ENCODE peak calls at places on chromosome 18, in eight cellular contexts. One of them, this sample, is unnamed.

GRCh38 chr18:2895391-2895790 is 48.6 kb downstream of the EMILIN2 start:
- DNase-seq in NB4: no peak
- DNase-seq in MM.1S: no peak
- DNase-seq in AG10803: no peak
- DNase-seq in esophagus squamous epithelium: no peak
- DNase-seq in adrenal gland: no peak
- DNase-seq in heart left ventricle: no peak
- DNase-seq in HCT116: no peak
- DNase-seq in this sample: no peak

GRCh38 chr18:75462178-75462832 is 34.8 kb upstream of the SMIM21 start:
- DNase-seq in NB4: no peak
- DNase-seq in MM.1S: no peak
- DNase-seq in AG10803: no peak
- DNase-seq in esophagus squamous epithelium: no peak
- DNase-seq in adrenal gland: no peak
- DNase-seq in heart left ventricle: no peak
- DNase-seq in HCT116: no peak
- DNase-seq in this sample: no peak

GRCh38 chr18:43935051-43935412 is 657.7 kb upstream of the SYT4 start:
- DNase-seq in NB4: no peak
- DNase-seq in MM.1S: no peak
- DNase-seq in AG10803: peak; percentile 74
- DNase-seq in esophagus squamous epithelium: no peak
- DNase-seq in adrenal gland: no peak
- DNase-seq in heart left ventricle: no peak
- DNase-seq in HCT116: no peak
- DNase-seq in this sample: peak; percentile 87

GRCh38 chr18:42025491-42025890 is 70.5 kb downstream of the PIK3C3 start:
- DNase-seq in NB4: no peak
- DNase-seq in MM.1S: no peak
- DNase-seq in AG10803: no peak
- DNase-seq in esophagus squamous epithelium: no peak
- DNase-seq in adrenal gland: no peak
- DNase-seq in heart left ventricle: no peak
- DNase-seq in HCT116: no peak
- DNase-seq in this sample: no peak

GRCh38 chr18:35662293-35663062 is 80.9 kb downstream of the GALNT1 start:
- DNase-seq in NB4: no peak
- DNase-seq in MM.1S: peak; percentile 53
- DNase-seq in AG10803: no peak
- DNase-seq in esophagus squamous epithelium: no peak
- DNase-seq in adrenal gland: no peak
- DNase-seq in heart left ventricle: no peak
- DNase-seq in HCT116: no peak
- DNase-seq in this sample: no peak

GRCh38 chr18:28078298-28078697 is 98.6 kb downstream of the CDH2 start:
- DNase-seq in NB4: no peak
- DNase-seq in MM.1S: no peak
- DNase-seq in AG10803: no peak
- DNase-seq in esophagus squamous epithelium: no peak
- DNase-seq in adrenal gland: no peak
- DNase-seq in heart left ventricle: no peak
- DNase-seq in HCT116: no peak
- DNase-seq in this sample: no peak

GRCh38 chr18:50401888-50402287 is 27.0 kb downstream of the SKA1 start:
- DNase-seq in NB4: no peak
- DNase-seq in MM.1S: no peak
- DNase-seq in AG10803: peak; percentile 13
- DNase-seq in esophagus squamous epithelium: no peak
- DNase-seq in adrenal gland: peak; percentile 95
- DNase-seq in heart left ventricle: peak; percentile 47
- DNase-seq in HCT116: no peak
- DNase-seq in this sample: no peak

GRCh38 chr18:3604626-3605408 is 154.8 kb downstream of the TGIF1 start:
- DNase-seq in NB4: peak; percentile 94
- DNase-seq in MM.1S: peak; percentile 80
- DNase-seq in AG10803: peak; percentile 99
- DNase-seq in esophagus squamous epithelium: no peak
- DNase-seq in adrenal gland: no peak
- DNase-seq in heart left ventricle: no peak
- DNase-seq in HCT116: no peak
- DNase-seq in this sample: peak; percentile 99

GRCh38 chr18:36314754-36315153 is 17.2 kb downstream of the FHOD3 start:
- DNase-seq in NB4: no peak
- DNase-seq in MM.1S: no peak
- DNase-seq in AG10803: peak; percentile 93
- DNase-seq in esophagus squamous epithelium: no peak
- DNase-seq in adrenal gland: no peak
- DNase-seq in heart left ventricle: no peak
- DNase-seq in HCT116: no peak
- DNase-seq in this sample: peak; percentile 70

GRCh38 chr18:51253476-51253875 is 56.0 kb upstream of the MEX3C start:
- DNase-seq in NB4: no peak
- DNase-seq in MM.1S: no peak
- DNase-seq in AG10803: no peak
- DNase-seq in esophagus squamous epithelium: no peak
- DNase-seq in adrenal gland: no peak
- DNase-seq in heart left ventricle: no peak
- DNase-seq in HCT116: no peak
- DNase-seq in this sample: no peak

GRCh38 chr18:76751538-76751890 is 70.8 kb upstream of the ZNF236 start:
- DNase-seq in NB4: no peak
- DNase-seq in MM.1S: no peak
- DNase-seq in AG10803: no peak
- DNase-seq in esophagus squamous epithelium: no peak
- DNase-seq in adrenal gland: no peak
- DNase-seq in heart left ventricle: no peak
- DNase-seq in HCT116: no peak
- DNase-seq in this sample: no peak

GRCh38 chr18:45324489-45325111 is 290.7 kb upstream of the SLC14A2 start:
- DNase-seq in NB4: no peak
- DNase-seq in MM.1S: no peak
- DNase-seq in AG10803: peak; percentile 97
- DNase-seq in esophagus squamous epithelium: no peak
- DNase-seq in adrenal gland: peak; percentile 71
- DNase-seq in heart left ventricle: no peak
- DNase-seq in HCT116: no peak
- DNase-seq in this sample: peak; percentile 96

GRCh38 chr18:43661570-43661969 is 384.3 kb upstream of the SYT4 start:
- DNase-seq in NB4: peak; percentile 56
- DNase-seq in MM.1S: peak; percentile 43
- DNase-seq in AG10803: peak; percentile 63
- DNase-seq in esophagus squamous epithelium: no peak
- DNase-seq in adrenal gland: no peak
- DNase-seq in heart left ventricle: no peak
- DNase-seq in HCT116: no peak
- DNase-seq in this sample: peak; percentile 52

GRCh38 chr18:30971338-30971956 is 71.1 kb downstream of the DSC3 start:
- DNase-seq in NB4: peak; percentile 33
- DNase-seq in MM.1S: peak; percentile 62
- DNase-seq in AG10803: peak; percentile 26
- DNase-seq in esophagus squamous epithelium: no peak
- DNase-seq in adrenal gland: no peak
- DNase-seq in heart left ventricle: no peak
- DNase-seq in HCT116: peak; percentile 34
- DNase-seq in this sample: no peak

GRCh38 chr18:45839415-45840395 is 14.2 kb downstream of the SIGLEC15 start:
- DNase-seq in NB4: peak; percentile 65
- DNase-seq in MM.1S: no peak
- DNase-seq in AG10803: peak; percentile 80
- DNase-seq in esophagus squamous epithelium: no peak
- DNase-seq in adrenal gland: peak; percentile 74
- DNase-seq in heart left ventricle: no peak
- DNase-seq in HCT116: peak; percentile 10
- DNase-seq in this sample: peak; percentile 57

DNA sequence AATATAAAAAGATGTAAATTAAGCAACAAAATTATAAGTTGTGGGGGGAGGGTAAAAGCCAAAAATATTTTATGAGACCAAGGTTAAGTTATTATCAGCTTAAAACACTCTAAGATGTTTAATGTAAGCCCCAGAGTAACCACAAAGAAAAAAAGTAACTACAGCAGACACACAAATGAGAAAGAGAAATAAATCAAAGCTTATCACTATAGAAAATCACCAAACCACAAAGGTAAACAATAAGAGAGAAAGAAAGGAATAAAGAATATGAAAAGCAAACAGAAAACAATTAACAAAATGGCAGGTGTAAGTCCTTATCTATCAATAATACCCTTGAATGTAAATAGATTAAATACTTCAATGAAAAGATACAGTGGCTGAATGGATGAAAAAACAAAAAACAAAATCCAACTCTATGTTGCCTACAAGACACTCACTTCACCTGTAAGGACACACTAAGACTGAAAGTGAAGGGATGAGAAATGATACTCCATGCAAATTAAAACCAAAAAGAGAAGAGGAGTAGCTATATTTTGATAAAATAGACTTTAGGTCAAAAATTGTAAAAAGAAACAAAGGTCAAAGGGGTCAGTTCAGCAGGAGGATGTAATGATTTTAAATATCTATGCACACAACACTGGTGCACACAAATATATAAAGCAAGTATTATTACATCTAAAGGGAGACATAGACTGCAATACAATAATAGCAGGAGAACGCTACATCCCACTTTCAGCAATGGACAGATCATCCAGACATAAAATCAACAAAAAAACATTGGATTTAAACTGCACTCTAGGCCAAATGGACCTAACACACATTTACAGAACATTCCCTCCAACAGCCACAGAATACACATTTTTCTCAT is 80.7 kb downstream of the PTPN2 start:
- DNase-seq in NB4: no peak
- DNase-seq in MM.1S: no peak
- DNase-seq in AG10803: no peak
- DNase-seq in esophagus squamous epithelium: no peak
- DNase-seq in adrenal gland: no peak
- DNase-seq in heart left ventricle: no peak
- DNase-seq in HCT116: no peak
- DNase-seq in this sample: no peak
- TF ChIP-seq CTCF in NB4: no peak
- TF ChIP-seq CTCF in MM.1S: no peak
- TF ChIP-seq CTCF in AG10803: no peak
- TF ChIP-seq CTCF in esophagus squamous epithelium: no peak
- TF ChIP-seq CTCF in adrenal gland: no peak
- TF ChIP-seq CTCF in heart left ventricle: no peak
- TF ChIP-seq CTCF in HCT116: no peak
- TF ChIP-seq CTCF in this sample: no peak

GRCh38 chr18:78323453-78324230 is 656.0 kb upstream of the SALL3 start:
- DNase-seq in NB4: no peak
- DNase-seq in MM.1S: no peak
- DNase-seq in AG10803: no peak
- DNase-seq in esophagus squamous epithelium: no peak
- DNase-seq in adrenal gland: no peak
- DNase-seq in heart left ventricle: no peak
- DNase-seq in HCT116: no peak
- DNase-seq in this sample: no peak
- H3K4me3 ChIP-seq in NB4: no peak overlapping the region
- H3K4me3 ChIP-seq in MM.1S: no peak overlapping the region
- H3K4me3 ChIP-seq in AG10803: no peak overlapping the region
- H3K4me3 ChIP-seq in esophagus squamous epithelium: no peak overlapping the region
- H3K4me3 ChIP-seq in adrenal gland: no peak overlapping the region
- H3K4me3 ChIP-seq in heart left ventricle: no peak overlapping the region
- H3K4me3 ChIP-seq in HCT116: no peak overlapping the region
- H3K4me3 ChIP-seq in this sample: no peak overlapping the region

DNA sequence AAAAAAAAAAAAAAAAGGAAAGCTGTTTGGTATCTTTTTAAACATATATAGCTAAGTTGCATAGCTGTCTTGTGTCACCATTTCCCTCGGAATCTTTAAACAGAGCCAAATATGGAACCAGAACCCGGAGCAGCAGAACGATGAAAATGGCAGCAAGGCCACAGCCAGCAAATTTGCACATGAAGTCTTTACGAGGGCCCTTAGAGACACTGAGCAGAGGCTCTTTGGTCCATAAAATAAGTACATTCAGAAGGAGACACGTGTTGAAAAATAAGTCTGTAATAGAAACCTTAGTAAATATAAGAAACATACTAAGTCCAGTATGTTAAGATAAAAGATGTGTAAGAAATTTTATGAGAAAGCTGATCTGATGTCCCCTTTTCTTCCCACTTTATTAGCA is 16.2 kb downstream of the CCBE1 start:
- DNase-seq in NB4: no peak
- DNase-seq in MM.1S: no peak
- DNase-seq in AG10803: no peak
- DNase-seq in esophagus squamous epithelium: no peak
- DNase-seq in adrenal gland: no peak
- DNase-seq in heart left ventricle: no peak
- DNase-seq in HCT116: no peak
- DNase-seq in this sample: no peak
- TF ChIP-seq CTCF in NB4: no peak
- TF ChIP-seq CTCF in MM.1S: no peak
- TF ChIP-seq CTCF in AG10803: no peak
- TF ChIP-seq CTCF in esophagus squamous epithelium: no peak
- TF ChIP-seq CTCF in adrenal gland: no peak
- TF ChIP-seq CTCF in heart left ventricle: no peak
- TF ChIP-seq CTCF in HCT116: no peak
- TF ChIP-seq CTCF in this sample: no peak

DNA sequence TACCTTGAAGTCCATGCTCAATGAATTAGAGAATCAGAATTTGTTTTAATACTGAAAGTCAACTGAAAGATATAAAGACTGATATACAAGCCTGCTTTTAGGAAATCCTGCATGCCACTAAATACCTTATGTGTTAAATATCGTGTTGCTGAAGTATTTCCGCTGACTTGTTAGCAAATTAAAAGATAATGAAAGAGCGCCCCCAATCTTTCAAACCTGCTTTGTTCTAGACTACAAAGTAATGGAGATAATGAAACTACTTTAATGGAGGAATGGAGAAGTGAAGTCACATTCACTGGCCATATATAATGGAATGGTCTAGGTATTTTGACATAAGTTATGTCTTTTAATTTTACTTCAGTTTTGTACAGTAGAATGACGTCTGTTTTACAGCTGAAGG is 95.7 kb downstream of the ASXL3 start:
- DNase-seq in NB4: peak; percentile 4
- DNase-seq in MM.1S: no peak
- DNase-seq in AG10803: no peak
- DNase-seq in esophagus squamous epithelium: no peak
- DNase-seq in adrenal gland: no peak
- DNase-seq in heart left ventricle: no peak
- DNase-seq in HCT116: no peak
- DNase-seq in this sample: no peak
- H3K4me3 ChIP-seq in NB4: no peak overlapping the region
- H3K4me3 ChIP-seq in MM.1S: no peak overlapping the region
- H3K4me3 ChIP-seq in AG10803: no peak overlapping the region
- H3K4me3 ChIP-seq in esophagus squamous epithelium: no peak overlapping the region
- H3K4me3 ChIP-seq in adrenal gland: no peak overlapping the region
- H3K4me3 ChIP-seq in heart left ventricle: no peak overlapping the region
- H3K4me3 ChIP-seq in HCT116: no peak overlapping the region
- H3K4me3 ChIP-seq in this sample: no peak overlapping the region

This sample was measured in AG09309.